ENCODE peak calls at places on chromosome 2, in nine cellular contexts. R is pancreas; L is spleen; S is HL-60; T is tibial artery; F is H9; J is right cardiac atrium; Y is CD4-positive, alpha-beta T cell; C is HCT116. D is an unnamed sample.

GRCh38 chr2:22375094-22375493 is 1009.9 kb upstream of the KLHL29 start:
- DNase-seq in R (no peak), L (no peak), S (no peak), T (no peak), F (peak; percentile 56), J (no peak), Y (no peak), C (no peak), D (no peak)

GRCh38 chr2:234293973-234294372 is 202.9 kb downstream of the ARL4C start:
- DNase-seq in R (no peak), L (no peak), S (no peak), T (no peak), F (peak; percentile 47), J (no peak), Y (no peak), C (peak; percentile 37), D (no peak)

GRCh38 chr2:130304726-130305125 is 38.0 kb upstream of the IMP4 start:
- DNase-seq in R (no peak), L (no peak), S (no peak), T (no peak), F (no peak), J (no peak), Y (no peak), C (no peak), D (no peak)

GRCh38 chr2:158841839-158842238 is 46.7 kb downstream of the DAPL1 start:
- DNase-seq in R (no peak), L (no peak), S (no peak), T (no peak), F (no peak), J (no peak), Y (no peak), C (no peak), D (no peak)

GRCh38 chr2:77418537-77418936 is 103.6 kb downstream of the LRRTM4 start:
- DNase-seq in R (no peak), L (no peak), S (no peak), T (no peak), F (no peak), J (no peak), Y (no peak), C (no peak), D (no peak)

GRCh38 chr2:179596018-179596417 is 265.4 kb downstream of the ZNF385B start:
- DNase-seq in R (no peak), L (no peak), S (no peak), T (no peak), F (no peak), J (no peak), Y (no peak), C (no peak), D (no peak)

GRCh38 chr2:68734688-68735525 is at the start of gene ARHGAP25:
- DNase-seq in R (no peak), L (no peak), S (peak; percentile 71), T (no peak), F (no peak), J (no peak), Y (no peak), C (no peak), D (peak; percentile 79)

GRCh38 chr2:221929259-221929658 is 357.2 kb upstream of the EPHA4 start:
- DNase-seq in R (no peak), L (no peak), S (no peak), T (no peak), F (no peak), J (no peak), Y (no peak), C (no peak), D (no peak)

GRCh38 chr2:240138275-240138984 is 2.0 kb downstream of the OTOS start:
- DNase-seq in R (peak; percentile 41), L (peak; percentile 59), S (no peak), T (peak; percentile 34), F (peak; percentile 20), J (no peak), Y (no peak), C (no peak), D (no peak)

GRCh38 chr2:43165378-43166025 is 60.9 kb downstream of the ZFP36L2 start:
- DNase-seq in R (no peak), L (no peak), S (no peak), T (no peak), F (no peak), J (no peak), Y (no peak), C (no peak), D (no peak)

GRCh38 chr2:205610437-205610836 is 71.9 kb upstream of the NRP2 start:
- DNase-seq in R (no peak), L (no peak), S (no peak), T (no peak), F (no peak), J (no peak), Y (no peak), C (no peak), D (no peak)

GRCh38 chr2:97693476-97693875 is 19.9 kb upstream of the ZAP70 start:
- DNase-seq in R (no peak), L (no peak), S (no peak), T (no peak), F (no peak), J (no peak), Y (no peak), C (no peak), D (no peak)

GRCh38 chr2:88554189-88554588 is 73.1 kb downstream of the EIF2AK3 start:
- DNase-seq in R (no peak), L (no peak), S (no peak), T (no peak), F (peak; percentile 42), J (no peak), Y (no peak), C (no peak), D (no peak)

GRCh38 chr2:74553892-74554820 is at the start of the genes DOK1 and LOXL3:
- DNase-seq in R (peak; percentile 90), L (peak; percentile 97), S (peak; percentile 65), T (peak; percentile 95), F (peak; percentile 93), J (peak; percentile 91), Y (peak; percentile 78), C (no peak), D (peak; percentile 80)

GRCh38 chr2:191845876-191846786 is 757 bp downstream of the CAVIN2 start:
- DNase-seq in R (no peak), L (peak; percentile 73), S (no peak), T (no peak), F (no peak), J (peak; percentile 44), Y (no peak), C (no peak), D (no peak)

GRCh38 chr2:68303033-68303901 is 16.5 kb downstream of the CNRIP1 start:
- DNase-seq in R (no peak), L (no peak), S (no peak), T (no peak), F (no peak), J (no peak), Y (no peak), C (no peak), D (no peak)

GRCh38 chr2:216535454-216535995 is 36.9 kb downstream of the RPL37A start:
- DNase-seq in R (no peak), L (no peak), S (no peak), T (peak; percentile 86), F (no peak), J (peak; percentile 67), Y (no peak), C (no peak), D (no peak)

GRCh38 chr2:182593394-182593707 is 122.7 kb upstream of the DNAJC10 start:
- DNase-seq in R (no peak), L (no peak), S (no peak), T (no peak), F (no peak), J (no peak), Y (no peak), C (no peak), D (no peak)

DNA sequence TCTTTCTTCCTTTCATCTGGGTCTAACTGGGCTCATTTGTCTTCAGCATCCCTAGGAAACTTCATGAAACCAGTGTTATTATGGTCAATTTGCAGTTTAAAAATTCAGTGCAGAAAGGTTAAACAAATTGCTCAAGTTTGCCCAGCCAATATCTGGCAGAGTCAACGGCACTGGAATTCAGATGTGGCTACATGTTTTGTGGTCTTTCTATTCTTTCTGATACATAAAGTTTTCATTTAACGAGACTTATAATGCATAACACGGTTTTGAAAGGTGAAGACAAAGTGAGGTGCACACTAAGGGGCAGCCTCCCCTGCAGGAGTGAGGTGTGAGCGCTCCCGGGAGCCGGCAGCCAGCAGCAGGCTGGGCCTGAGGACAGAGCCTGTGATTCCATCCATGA is 164.6 kb downstream of the RTP5 start:
- DNase-seq in R (no peak), L (no peak), S (no peak), T (no peak), F (peak; percentile 5), J (no peak), Y (no peak), C (no peak), D (no peak)
- H3K27me3 ChIP-seq in R (no peaks in the 10 kb centered on the region), L (peaks cover 22% of the 10 kb centered on the region), S (peaks cover 35% of the 10 kb centered on the region), T (no peaks in the 10 kb centered on the region), F (no peaks in the 10 kb centered on the region), J (no peaks in the 10 kb centered on the region), Y (no peaks in the 10 kb centered on the region), C (peaks cover 8% of the 10 kb centered on the region), D (no peaks in the 10 kb centered on the region)

DNA sequence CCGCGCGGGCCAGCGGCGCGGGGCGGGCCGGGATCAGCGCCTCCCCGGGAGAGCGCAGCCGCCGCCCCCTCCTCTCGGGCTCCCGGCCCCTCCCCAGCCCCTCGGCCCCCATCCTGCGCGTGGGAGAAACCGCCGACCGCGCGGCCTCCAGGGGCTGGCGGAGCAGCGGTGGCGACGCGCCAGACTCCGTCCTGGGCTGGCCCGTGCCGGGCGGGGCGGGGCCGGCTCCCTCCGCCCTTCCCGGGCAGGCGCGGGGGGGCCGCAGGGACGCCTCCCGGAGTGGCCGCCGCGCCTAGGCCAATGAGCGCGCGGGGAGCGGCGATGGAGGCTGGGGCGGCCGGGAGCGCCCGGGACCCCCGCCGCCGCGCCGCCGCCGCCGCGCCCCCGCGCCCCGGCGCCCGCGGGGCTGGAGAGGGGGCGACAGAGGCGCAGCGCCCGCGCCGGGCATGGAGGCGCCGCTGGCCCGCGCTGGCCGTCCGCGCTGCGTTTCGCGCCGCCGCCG is 49.1 kb downstream of the KCNIP3 start:
- DNase-seq in R (peak; percentile 80), L (peak; percentile 80), S (no peak), T (peak; percentile 87), F (peak; percentile 26), J (peak; percentile 82), Y (no peak), C (no peak), D (no peak)
- H3K27ac ChIP-seq in R (peak overlapping the region; percentile 50), L (peak overlapping the region; percentile 52), S (no peak overlapping the region), T (peak overlapping the region; percentile 76), F (no peak overlapping the region), J (no peak overlapping the region), Y (no peak overlapping the region), C (peak overlapping the region; percentile 49), D (no peak overlapping the region)

GRCh38 chr2:142142595-142142994 is 11.8 kb upstream of the LRP1B start:
- DNase-seq in R (no peak), L (no peak), S (no peak), T (no peak), F (no peak), J (no peak), Y (no peak), C (no peak), D (no peak)
- H3K27me3 ChIP-seq in R (no peaks in the 10 kb centered on the region), L (no peaks in the 10 kb centered on the region), S (no peaks in the 10 kb centered on the region), T (no peaks in the 10 kb centered on the region), F (no peaks in the 10 kb centered on the region), J (no peaks in the 10 kb centered on the region), Y (no peaks in the 10 kb centered on the region), C (no peaks in the 10 kb centered on the region), D (no peaks in the 10 kb centered on the region)

DNA sequence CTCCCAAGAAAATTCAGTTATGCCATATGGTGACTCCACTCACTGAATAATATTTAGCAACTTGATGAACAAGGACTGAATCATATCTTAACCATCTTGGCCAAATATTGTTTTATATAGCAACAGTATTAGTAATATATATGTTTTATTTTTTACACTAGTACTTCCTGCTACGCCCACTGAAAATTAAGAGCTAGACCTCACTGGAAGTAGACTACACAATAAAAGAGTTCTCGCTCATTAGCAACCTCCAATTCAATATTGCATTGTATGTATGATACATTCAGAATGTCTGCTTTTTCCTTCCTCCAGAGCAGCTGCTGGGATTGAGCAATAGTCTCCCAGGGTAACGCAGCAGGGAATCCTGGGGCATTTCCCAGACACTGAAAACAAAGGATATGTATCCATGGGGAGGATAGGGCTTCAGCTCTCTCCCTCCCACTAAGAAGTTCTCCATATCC is 14.0 kb upstream of the TRIB2 start:
- DNase-seq in R (no peak), L (no peak), S (no peak), T (no peak), F (no peak), J (peak; percentile 38), Y (no peak), C (no peak), D (no peak)
- H3K27ac ChIP-seq in R (peak overlapping the region; percentile 24), L (no peak overlapping the region), S (no peak overlapping the region), T (no peak overlapping the region), F (no peak overlapping the region), J (no peak overlapping the region), Y (no peak overlapping the region), C (no peak overlapping the region), D (no peak overlapping the region)